ENCODE peak calls at places on chromosomes 16 and 17, in five cellular contexts. One of them, this sample, is unnamed.
A peak's percentile ranks its signal among the peaks of the same experiment; 100 is the strongest.

GRCh38 chr16:57741660-57742191 is 6.2 kb downstream of the KATNB1 start:
- DNase-seq in foreskin fibroblast: no peak
- DNase-seq in neural progenitor cell: no peak
- DNase-seq in AG09309: no peak
- DNase-seq in epithelial cell of esophagus: no peak
- DNase-seq in this sample: no peak

GRCh38 chr16:11393366-11393765 is 48.1 kb downstream of the RMI2 start:
- DNase-seq in foreskin fibroblast: no peak
- DNase-seq in neural progenitor cell: no peak
- DNase-seq in AG09309: no peak
- DNase-seq in epithelial cell of esophagus: no peak
- DNase-seq in this sample: no peak

GRCh38 chr16:69406780-69407331 is 17.6 kb upstream of the CYB5B start:
- DNase-seq in foreskin fibroblast: no peak
- DNase-seq in neural progenitor cell: no peak
- DNase-seq in AG09309: no peak
- DNase-seq in epithelial cell of esophagus: peak; percentile 36
- DNase-seq in this sample: no peak

GRCh38 chr17:3852561-3852960 is 6.5 kb upstream of the NCBP3 start:
- DNase-seq in foreskin fibroblast: peak; percentile 15
- DNase-seq in neural progenitor cell: no peak
- DNase-seq in AG09309: no peak
- DNase-seq in epithelial cell of esophagus: no peak
- DNase-seq in this sample: no peak

GRCh38 chr17:34235389-34236028 is 19.6 kb upstream of the CCL2 start:
- DNase-seq in foreskin fibroblast: peak; percentile 37
- DNase-seq in neural progenitor cell: peak; percentile 40
- DNase-seq in AG09309: no peak
- DNase-seq in epithelial cell of esophagus: no peak
- DNase-seq in this sample: no peak

GRCh38 chr17:77372444-77373297 is 231.9 kb downstream of the SEC14L1 start:
- DNase-seq in foreskin fibroblast: peak; percentile 96
- DNase-seq in neural progenitor cell: peak; percentile 95
- DNase-seq in AG09309: no peak
- DNase-seq in epithelial cell of esophagus: peak; percentile 59
- DNase-seq in this sample: no peak

GRCh38 chr17:40068917-40069750 is 6.4 kb downstream of the THRA start:
- DNase-seq in foreskin fibroblast: peak; percentile 96
- DNase-seq in neural progenitor cell: peak; percentile 60
- DNase-seq in AG09309: peak; percentile 77
- DNase-seq in epithelial cell of esophagus: peak; percentile 49
- DNase-seq in this sample: no peak

GRCh38 chr17:56908061-56908542 is 5.7 kb downstream of the TRIM25 start:
- DNase-seq in foreskin fibroblast: no peak
- DNase-seq in neural progenitor cell: no peak
- DNase-seq in AG09309: no peak
- DNase-seq in epithelial cell of esophagus: peak; percentile 60
- DNase-seq in this sample: no peak

GRCh38 chr16:72985148-72985882 is 62.6 kb downstream of the ZFHX3 start:
- DNase-seq in foreskin fibroblast: peak; percentile 59
- DNase-seq in neural progenitor cell: no peak
- DNase-seq in AG09309: peak; percentile 74
- DNase-seq in epithelial cell of esophagus: no peak
- DNase-seq in this sample: no peak

GRCh38 chr17:77301694-77302087 is 160.9 kb downstream of the SEC14L1 start:
- DNase-seq in foreskin fibroblast: no peak
- DNase-seq in neural progenitor cell: no peak
- DNase-seq in AG09309: no peak
- DNase-seq in epithelial cell of esophagus: no peak
- DNase-seq in this sample: no peak

GRCh38 chr17:5758651-5759050 is 174.3 kb upstream of the NLRP1 start:
- DNase-seq in foreskin fibroblast: peak; percentile 27
- DNase-seq in neural progenitor cell: peak; percentile 39
- DNase-seq in AG09309: no peak
- DNase-seq in epithelial cell of esophagus: peak; percentile 46
- DNase-seq in this sample: no peak

GRCh38 chr16:69340095-69340644 is 598 bp downstream of the NIP7 start:
- DNase-seq in foreskin fibroblast: peak; percentile 38
- DNase-seq in neural progenitor cell: peak; percentile 10
- DNase-seq in AG09309: no peak
- DNase-seq in epithelial cell of esophagus: peak; percentile 14
- DNase-seq in this sample: no peak

GRCh38 chr17:47808830-47809480 is 12.6 kb downstream of the OSBPL7 start:
- DNase-seq in foreskin fibroblast: no peak
- DNase-seq in neural progenitor cell: no peak
- DNase-seq in AG09309: no peak
- DNase-seq in epithelial cell of esophagus: no peak
- DNase-seq in this sample: no peak

GRCh38 chr17:81287155-81287554 is 8.0 kb downstream of the SLC38A10 start:
- DNase-seq in foreskin fibroblast: no peak
- DNase-seq in neural progenitor cell: no peak
- DNase-seq in AG09309: no peak
- DNase-seq in epithelial cell of esophagus: no peak
- DNase-seq in this sample: no peak

GRCh38 chr17:31487063-31487647 is 95.7 kb downstream of the RAB11FIP4 start:
- DNase-seq in foreskin fibroblast: no peak
- DNase-seq in neural progenitor cell: no peak
- DNase-seq in AG09309: no peak
- DNase-seq in epithelial cell of esophagus: no peak
- DNase-seq in this sample: no peak

GRCh38 chr17:4635823-4636375 is 5.6 kb downstream of the ALOX15 start:
- DNase-seq in foreskin fibroblast: no peak
- DNase-seq in neural progenitor cell: no peak
- DNase-seq in AG09309: no peak
- DNase-seq in epithelial cell of esophagus: no peak
- DNase-seq in this sample: no peak

DNA sequence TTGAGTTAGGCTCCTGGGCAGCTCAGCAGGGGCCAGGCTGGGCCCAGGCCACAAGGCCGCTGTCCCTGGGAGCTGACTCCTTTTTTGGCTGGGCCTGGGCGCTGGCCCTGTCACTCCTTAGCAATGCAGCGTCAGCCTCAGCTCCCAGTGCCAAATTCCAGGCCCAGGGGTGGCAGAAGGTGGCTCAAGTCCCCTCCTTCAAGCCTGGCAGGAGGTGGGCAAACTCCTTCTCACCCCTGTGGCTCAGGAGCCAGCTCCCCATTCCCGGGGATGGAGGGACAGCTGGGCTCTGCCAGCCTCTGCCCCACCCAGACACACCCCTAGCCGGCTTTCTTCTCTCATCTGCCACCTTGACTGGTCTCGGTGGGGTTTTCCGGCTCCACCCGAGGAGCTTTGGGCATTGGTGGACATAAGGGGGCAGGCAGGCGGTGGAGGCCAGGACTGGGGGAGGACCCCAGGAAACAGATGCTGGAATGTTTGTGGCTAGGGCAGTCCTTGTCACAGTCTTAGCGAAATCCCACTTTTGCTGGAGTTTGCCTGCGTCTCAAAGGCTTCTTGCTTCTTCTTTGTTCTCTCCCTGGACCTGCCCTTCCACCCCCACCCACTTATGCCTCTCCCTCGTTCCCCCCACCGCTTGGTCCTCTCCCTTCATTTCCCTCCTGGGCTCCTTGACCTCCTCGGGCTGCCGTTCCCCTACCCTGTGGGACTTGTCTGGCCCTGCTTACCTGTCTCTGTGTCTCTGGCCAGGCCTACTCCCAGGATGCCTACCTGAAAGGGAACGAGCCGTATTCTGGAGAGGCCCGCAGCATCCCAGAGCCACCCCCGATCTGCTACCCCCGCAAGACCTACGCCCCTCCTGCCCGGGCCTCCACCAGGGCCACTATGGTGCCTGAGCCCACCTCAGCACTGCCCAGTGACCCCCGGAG is 37.4 kb downstream of the ARHGAP23 start:
- DNase-seq in foreskin fibroblast: peak; percentile 91
- DNase-seq in neural progenitor cell: no peak
- DNase-seq in AG09309: no peak
- DNase-seq in epithelial cell of esophagus: peak; percentile 45
- DNase-seq in this sample: no peak
- H3K4me3 ChIP-seq in foreskin fibroblast: peak overlapping the region; percentile 76
- H3K4me3 ChIP-seq in neural progenitor cell: no peak overlapping the region
- H3K4me3 ChIP-seq in AG09309: peak overlapping the region; percentile 57
- H3K4me3 ChIP-seq in epithelial cell of esophagus: peak overlapping the region; percentile 56
- H3K4me3 ChIP-seq in this sample: peak overlapping the region; percentile 55

GRCh38 chr17:14299261-14300093 is 1.4 kb upstream of the HS3ST3B1 start:
- DNase-seq in foreskin fibroblast: peak; percentile 78
- DNase-seq in neural progenitor cell: peak; percentile 78
- DNase-seq in AG09309: no peak
- DNase-seq in epithelial cell of esophagus: no peak
- DNase-seq in this sample: no peak

GRCh38 chr17:14300628-14301278 is at the start of gene HS3ST3B1:
- DNase-seq in foreskin fibroblast: peak; percentile 100
- DNase-seq in neural progenitor cell: peak; percentile 99
- DNase-seq in AG09309: peak; percentile 99
- DNase-seq in epithelial cell of esophagus: peak; percentile 96
- DNase-seq in this sample: peak; percentile 99

GRCh38 chr17:14302421-14303099 is 1.7 kb downstream of the HS3ST3B1 start:
- DNase-seq in foreskin fibroblast: peak; percentile 96
- DNase-seq in neural progenitor cell: peak; percentile 95
- DNase-seq in AG09309: no peak
- DNase-seq in epithelial cell of esophagus: peak; percentile 82
- DNase-seq in this sample: peak; percentile 56

GRCh38 chr17:14301761-14302401 is 1.0 kb downstream of the HS3ST3B1 start:
- DNase-seq in foreskin fibroblast: peak; percentile 69
- DNase-seq in neural progenitor cell: peak; percentile 48
- DNase-seq in AG09309: no peak
- DNase-seq in epithelial cell of esophagus: peak; percentile 37
- DNase-seq in this sample: no peak

GRCh38 chr17:14301279-14301760 is 439 bp downstream of the HS3ST3B1 start:
- DNase-seq in foreskin fibroblast: no peak
- DNase-seq in neural progenitor cell: peak; percentile 66
- DNase-seq in AG09309: no peak
- DNase-seq in epithelial cell of esophagus: peak; percentile 34
- DNase-seq in this sample: no peak
- TF ChIP-seq CTCF in foreskin fibroblast: no peak
- TF ChIP-seq CTCF in neural progenitor cell: peak; percentile 39
- TF ChIP-seq CTCF in AG09309: no peak
- TF ChIP-seq CTCF in epithelial cell of esophagus: no peak
- TF ChIP-seq CTCF in this sample: peak; percentile 7

DNA sequence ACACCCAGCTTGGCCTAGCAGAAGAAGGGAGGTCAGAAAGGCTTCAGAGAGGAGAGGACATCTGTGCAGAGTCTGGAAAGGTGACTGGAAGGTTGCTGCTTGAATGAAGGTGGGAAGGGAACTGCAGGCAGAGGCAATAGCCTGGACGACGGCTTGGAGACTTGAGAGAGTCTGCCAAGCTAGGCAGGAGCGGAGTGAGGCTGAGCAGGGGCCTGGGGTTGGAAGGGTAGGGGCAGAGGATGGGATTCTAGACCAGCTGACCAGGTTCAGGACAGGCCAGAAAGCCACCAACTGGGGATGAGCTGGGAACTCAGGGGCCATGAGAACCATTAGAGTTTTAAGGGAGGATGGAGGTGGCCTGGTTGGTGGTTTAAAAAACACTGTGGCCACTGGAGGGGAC is 339 bp upstream of the SGCA start:
- DNase-seq in foreskin fibroblast: no peak
- DNase-seq in neural progenitor cell: no peak
- DNase-seq in AG09309: no peak
- DNase-seq in epithelial cell of esophagus: no peak
- DNase-seq in this sample: no peak
- H3K4me3 ChIP-seq in foreskin fibroblast: no peak overlapping the region
- H3K4me3 ChIP-seq in neural progenitor cell: no peak overlapping the region
- H3K4me3 ChIP-seq in AG09309: no peak overlapping the region
- H3K4me3 ChIP-seq in epithelial cell of esophagus: no peak overlapping the region
- H3K4me3 ChIP-seq in this sample: no peak overlapping the region

GRCh38 chr16:48905632-48906031 is 295.7 kb upstream of the N4BP1 start:
- DNase-seq in foreskin fibroblast: no peak
- DNase-seq in neural progenitor cell: no peak
- DNase-seq in AG09309: no peak
- DNase-seq in epithelial cell of esophagus: no peak
- DNase-seq in this sample: no peak

GRCh38 chr16:48904333-48904732 is 294.4 kb upstream of the N4BP1 start:
- DNase-seq in foreskin fibroblast: no peak
- DNase-seq in neural progenitor cell: no peak
- DNase-seq in AG09309: no peak
- DNase-seq in epithelial cell of esophagus: no peak
- DNase-seq in this sample: no peak

GRCh38 chr16:48903054-48903453 is 293.1 kb upstream of the N4BP1 start:
- DNase-seq in foreskin fibroblast: no peak
- DNase-seq in neural progenitor cell: peak; percentile 46
- DNase-seq in AG09309: no peak
- DNase-seq in epithelial cell of esophagus: no peak
- DNase-seq in this sample: no peak

GRCh38 chr16:48899500-48899899 is 289.5 kb upstream of the N4BP1 start:
- DNase-seq in foreskin fibroblast: no peak
- DNase-seq in neural progenitor cell: no peak
- DNase-seq in AG09309: no peak
- DNase-seq in epithelial cell of esophagus: no peak
- DNase-seq in this sample: no peak

GRCh38 chr16:48901712-48902374 is 291.9 kb upstream of the N4BP1 start:
- DNase-seq in foreskin fibroblast: peak; percentile 6
- DNase-seq in neural progenitor cell: peak; percentile 30
- DNase-seq in AG09309: no peak
- DNase-seq in epithelial cell of esophagus: no peak
- DNase-seq in this sample: no peak
- TF ChIP-seq CTCF in foreskin fibroblast: peak; percentile 32
- TF ChIP-seq CTCF in neural progenitor cell: peak; percentile 40
- TF ChIP-seq CTCF in AG09309: no peak
- TF ChIP-seq CTCF in epithelial cell of esophagus: no peak
- TF ChIP-seq CTCF in this sample: no peak

DNA sequence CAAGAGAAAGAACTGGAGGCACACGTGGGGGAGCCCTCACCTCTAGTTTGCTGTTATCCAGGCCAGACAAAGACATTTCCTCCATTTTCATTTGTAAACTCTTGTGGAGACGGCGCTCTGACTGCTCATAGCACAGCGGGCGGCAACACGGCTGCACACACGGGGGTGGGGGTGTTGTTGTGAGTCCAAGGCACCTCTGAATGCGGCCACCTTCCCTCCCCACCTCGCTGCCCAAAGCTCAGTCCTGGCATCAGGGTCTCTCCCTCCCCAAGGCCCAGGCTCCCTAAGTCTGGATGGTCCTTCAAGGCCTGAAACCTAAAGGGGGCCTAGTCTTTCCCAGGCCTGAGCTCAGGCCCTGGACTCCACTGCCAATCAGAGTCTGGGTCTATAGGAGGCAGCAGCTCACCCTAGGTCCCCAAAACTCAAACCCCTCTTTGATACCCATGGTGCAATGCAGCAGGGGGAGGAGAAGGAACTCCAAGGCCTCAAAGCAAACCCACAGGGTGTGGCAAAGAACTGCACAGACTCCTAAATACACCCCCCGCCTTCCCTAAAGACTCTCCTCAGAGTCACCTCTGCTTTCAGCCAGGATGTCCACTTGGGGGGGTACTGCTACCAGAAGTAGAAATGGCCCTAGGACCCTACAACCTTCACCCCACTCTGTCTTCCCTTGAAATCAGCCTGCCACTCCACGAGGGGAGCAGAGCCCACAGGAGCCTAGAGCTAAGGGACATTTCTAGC is 1.5 kb downstream of the ATXN7L3 start:
- DNase-seq in foreskin fibroblast: peak; percentile 87
- DNase-seq in neural progenitor cell: peak; percentile 45
- DNase-seq in AG09309: no peak
- DNase-seq in epithelial cell of esophagus: peak; percentile 49
- DNase-seq in this sample: no peak
- H3K4me3 ChIP-seq in foreskin fibroblast: peak overlapping the region; percentile 80
- H3K4me3 ChIP-seq in neural progenitor cell: peak overlapping the region; percentile 87
- H3K4me3 ChIP-seq in AG09309: peak overlapping the region; percentile 91
- H3K4me3 ChIP-seq in epithelial cell of esophagus: peak overlapping the region; percentile 80
- H3K4me3 ChIP-seq in this sample: peak overlapping the region; percentile 80

This sample was measured in retinal pigment epithelial cell.